ENCODE peak calls at places on chromosomes 16 and 17, in four cellular contexts. B is HT1080, X is AG09319, M is stomach. W is an unnamed sample.
A peak's percentile ranks its signal among the peaks of the same experiment; 100 is the strongest.

GRCh38 chr17:38982858-38983746 is 15.9 kb upstream of the FBXO47 start:
- DNase-seq in X (peak; percentile 51), M (peak; percentile 49), B (peak; percentile 68), W (peak; percentile 37)

GRCh38 chr17:43142153-43142552 is 17.0 kb upstream of the BRCA1 start:
- DNase-seq in B (no peak), M (no peak), X (no peak), W (no peak)

GRCh38 chr17:40615295-40615988 is 32.2 kb downstream of the SMARCE1 start:
- DNase-seq in B (peak; percentile 56), M (peak; percentile 57), X (no peak), W (peak; percentile 67)

GRCh38 chr16:24041834-24042631 is 206.2 kb downstream of the PRKCB start:
- DNase-seq in X (peak; percentile 0), M (peak; percentile 62), B (peak; percentile 59), W (peak; percentile 44)

GRCh38 chr17:8873801-8874715 is 6.6 kb upstream of the PIK3R6 start:
- DNase-seq in X (no peak), M (no peak), B (no peak), W (no peak)

GRCh38 chr17:68398731-68399637 is 58.3 kb downstream of the WIPI1 start:
- DNase-seq in M (peak; percentile 60), X (no peak), B (peak; percentile 71), W (no peak)

GRCh38 chr17:21378553-21378952 is 2.4 kb downstream of the KCNJ12 start:
- DNase-seq in B (no peak), X (no peak), M (no peak), W (no peak)

GRCh38 chr16:49780436-49780835 is 75.5 kb downstream of the ZNF423 start:
- DNase-seq in X (no peak), B (no peak), M (no peak), W (no peak)

GRCh38 chr17:51322390-51323029 is 62.2 kb downstream of the UTP18 start:
- DNase-seq in M (no peak), B (peak; percentile 46), X (no peak), W (no peak)

GRCh38 chr17:75693500-75694481 is 26.7 kb downstream of the SAP30BP start:
- DNase-seq in B (peak; percentile 99), M (no peak), X (peak; percentile 68), W (no peak)

GRCh38 chr17:49977463-49978389 is 8.7 kb downstream of the DLX4 start:
- DNase-seq in M (no peak), B (no peak), X (no peak), W (no peak)

GRCh38 chr17:62680541-62681052 is 53.1 kb downstream of the MRC2 start:
- DNase-seq in M (peak; percentile 52), X (no peak), B (no peak), W (no peak)

GRCh38 chr17:81309140-81309858 is 14.2 kb upstream of the SLC38A10 start:
- DNase-seq in B (peak; percentile 52), M (peak; percentile 90), X (peak; percentile 42), W (no peak)

GRCh38 chr16:21194771-21195301 is 16.5 kb downstream of the ZP2 start:
- DNase-seq in M (no peak), B (no peak), X (no peak), W (no peak)